ENCODE peak calls at places on chromosomes 4 and X, in five cellular contexts. P, Q, L, H and R are unnamed samples.

GRCh38 chrX:49101629-49101984 is 21.9 kb upstream of the WDR45 start:
- DNase-seq in L (no peak), P (no peak), H (no peak), Q (no peak), R (no peak)

GRCh38 chr4:13266687-13267086 is 217.5 kb downstream of the RAB28 start:
- DNase-seq in H (no peak), P (peak), Q (no peak), L (no peak), R (no peak)

GRCh38 chr4:78369691-78370090 is 181.9 kb upstream of the ANXA3 start:
- DNase-seq in H (no peak), Q (no peak), P (no peak), L (no peak), R (no peak)

GRCh38 chrX:65667503-65668355 is at the start of gene MSN:
- DNase-seq in Q (peak), P (peak), L (peak), H (peak), R (no peak)

GRCh38 chrX:99777912-99778311 is 632.2 kb downstream of the PCDH19 start:
- DNase-seq in H (no peak), Q (no peak), P (no peak), L (no peak), R (no peak)

GRCh38 chr4:146095867-146096266 is 79.7 kb upstream of the LSM6 start:
- DNase-seq in L (no peak), H (no peak), P (no peak), Q (no peak), R (no peak)

GRCh38 chrX:133250184-133251080 is 32.3 kb upstream of the TFDP3 start:
- DNase-seq in Q (no peak), H (no peak), L (no peak), P (no peak), R (no peak)

GRCh38 chr4:176320976-176321361 is 1.2 kb downstream of the SPCS3 start:
- DNase-seq in Q (no peak), H (no peak), L (no peak), P (peak), R (no peak)

GRCh38 chrX:135931644-135932487 is 38.4 kb downstream of the SAGE1 start:
- DNase-seq in H (peak), L (peak), P (peak), Q (peak), R (no peak)

GRCh38 chr4:2672700-2673099 is 83.4 kb downstream of the TNIP2 start:
- DNase-seq in L (no peak), Q (no peak), H (no peak), P (no peak), R (no peak)

GRCh38 chr4:80434238-80434637 is 98.7 kb downstream of the CFAP299 start:
- DNase-seq in H (no peak), P (no peak), Q (no peak), L (no peak), R (no peak)

GRCh38 chrX:116204947-116205346 is 34.4 kb downstream of the AGTR2 start:
- DNase-seq in H (no peak), Q (no peak), P (peak), L (no peak), R (no peak)

GRCh38 chr4:128553665-128554515 is 255.6 kb upstream of the JADE1 start:
- DNase-seq in Q (no peak), H (no peak), P (no peak), L (no peak), R (no peak)

GRCh38 chr4:14809203-14809602 is 193.1 kb upstream of the CPEB2 start:
- DNase-seq in H (no peak), L (no peak), P (no peak), Q (no peak), R (no peak)

GRCh38 chrX:118216488-118216887 is 99.9 kb upstream of the KLHL13 start:
- DNase-seq in P (no peak), H (no peak), L (no peak), Q (no peak), R (no peak)

GRCh38 chrX:134908235-134908834 is 82.5 kb upstream of the SMIM10 start:
- DNase-seq in H (no peak), P (peak), L (no peak), Q (no peak), R (no peak)

GRCh38 chr4:165700855-165701254 is 172.2 kb upstream of the TLL1 start:
- DNase-seq in L (no peak), H (no peak), Q (no peak), P (no peak), R (no peak)

GRCh38 chrX:147912093-147912801 is 528 bp downstream of the FMR1 start:
- DNase-seq in H (no peak), L (no peak), Q (peak), P (peak), R (no peak)

GRCh38 chr4:105022811-105023667 is 123.6 kb upstream of the TET2 start:
- DNase-seq in P (peak), H (no peak), Q (no peak), L (no peak), R (no peak)

GRCh38 chr4:3873446-3874415 is 107.5 kb downstream of the ADRA2C start:
- DNase-seq in P (no peak), L (no peak), H (no peak), Q (no peak), R (no peak)

GRCh38 chr4:75904086-75904485 is 1.8 kb upstream of the PPEF2 start:
- DNase-seq in L (no peak), Q (no peak), H (no peak), P (no peak), R (no peak)

GRCh38 chr4:151227731-151228130 is 49.2 kb upstream of the PRSS48 start:
- DNase-seq in Q (peak), P (peak), H (no peak), L (no peak), R (no peak)

GRCh38 chr4:111941957-111942356 is 203.3 kb upstream of the FAM241A start:
- DNase-seq in H (no peak), Q (no peak), L (no peak), P (no peak), R (no peak)

GRCh38 chr4:42654606-42655005 is 2.3 kb downstream of the ATP8A1 start:
- DNase-seq in P (peak), Q (no peak), L (no peak), H (no peak), R (no peak)

GRCh38 chr4:82687531-82687930 is 111.1 kb downstream of the SCD5 start:
- DNase-seq in Q (no peak), L (no peak), H (no peak), P (no peak), R (no peak)